ENCODE peak calls at places on chromosomes 7 and 10, in five cellular contexts. One of them, this sample, is unnamed.

GRCh38 chr7:90833443-90833842 is 237.3 kb downstream of the CDK14 start:
- DNase-seq in heart left ventricle: no peak
- DNase-seq in neural progenitor cell: no peak
- DNase-seq in thyroid gland: no peak
- DNase-seq in upper lobe of right lung: no peak
- DNase-seq in this sample: no peak

GRCh38 chr7:141012044-141012685 is 2.6 kb downstream of the MRPS33 start:
- DNase-seq in heart left ventricle: peak
- DNase-seq in neural progenitor cell: peak
- DNase-seq in thyroid gland: peak
- DNase-seq in upper lobe of right lung: no peak
- DNase-seq in this sample: no peak

GRCh38 chr7:158390460-158390859 is 197.2 kb downstream of the PTPRN2 start:
- DNase-seq in heart left ventricle: no peak
- DNase-seq in neural progenitor cell: no peak
- DNase-seq in thyroid gland: no peak
- DNase-seq in upper lobe of right lung: no peak
- DNase-seq in this sample: no peak

GRCh38 chr7:29496355-29497020 is 67.1 kb upstream of the PRR15 start:
- DNase-seq in heart left ventricle: no peak
- DNase-seq in neural progenitor cell: no peak
- DNase-seq in thyroid gland: no peak
- DNase-seq in upper lobe of right lung: no peak
- DNase-seq in this sample: no peak

GRCh38 chr10:113894581-113894980 is 40.1 kb downstream of the NHLRC2 start:
- DNase-seq in heart left ventricle: no peak
- DNase-seq in neural progenitor cell: no peak
- DNase-seq in thyroid gland: no peak
- DNase-seq in upper lobe of right lung: no peak
- DNase-seq in this sample: no peak

GRCh38 chr7:74575083-74575803 is 82.3 kb upstream of the GTF2I start:
- DNase-seq in heart left ventricle: no peak
- DNase-seq in neural progenitor cell: no peak
- DNase-seq in thyroid gland: peak
- DNase-seq in upper lobe of right lung: peak
- DNase-seq in this sample: no peak

GRCh38 chr10:45452743-45453452 is 78.9 kb downstream of the ALOX5 start:
- DNase-seq in heart left ventricle: peak
- DNase-seq in neural progenitor cell: no peak
- DNase-seq in thyroid gland: no peak
- DNase-seq in upper lobe of right lung: no peak
- DNase-seq in this sample: no peak

GRCh38 chr7:103348452-103348851 is 1.0 kb downstream of the PSMC2 start:
- DNase-seq in heart left ventricle: no peak
- DNase-seq in neural progenitor cell: no peak
- DNase-seq in thyroid gland: no peak
- DNase-seq in upper lobe of right lung: no peak
- DNase-seq in this sample: no peak

GRCh38 chr10:70811881-70812280 is 3.9 kb upstream of the SGPL1 start:
- DNase-seq in heart left ventricle: no peak
- DNase-seq in neural progenitor cell: no peak
- DNase-seq in thyroid gland: no peak
- DNase-seq in upper lobe of right lung: no peak
- DNase-seq in this sample: no peak

GRCh38 chr10:107971411-107971810 is 806.9 kb upstream of the SORCS1 start:
- DNase-seq in heart left ventricle: no peak
- DNase-seq in neural progenitor cell: no peak
- DNase-seq in thyroid gland: no peak
- DNase-seq in upper lobe of right lung: no peak
- DNase-seq in this sample: no peak

GRCh38 chr10:72186633-72187330 is 29.0 kb upstream of the ANAPC16 start:
- DNase-seq in heart left ventricle: peak
- DNase-seq in neural progenitor cell: no peak
- DNase-seq in thyroid gland: no peak
- DNase-seq in upper lobe of right lung: no peak
- DNase-seq in this sample: no peak

GRCh38 chr7:37211097-37211496 is 237.6 kb downstream of the ELMO1 start:
- DNase-seq in heart left ventricle: peak
- DNase-seq in neural progenitor cell: no peak
- DNase-seq in thyroid gland: no peak
- DNase-seq in upper lobe of right lung: no peak
- DNase-seq in this sample: no peak

GRCh38 chr10:672992-673391 is 16.5 kb downstream of the DIP2C start:
- DNase-seq in heart left ventricle: no peak
- DNase-seq in neural progenitor cell: no peak
- DNase-seq in thyroid gland: no peak
- DNase-seq in upper lobe of right lung: no peak
- DNase-seq in this sample: no peak

GRCh38 chr10:23157691-23158369 is 34.3 kb upstream of the PTF1A start:
- DNase-seq in heart left ventricle: no peak
- DNase-seq in neural progenitor cell: peak
- DNase-seq in thyroid gland: peak
- DNase-seq in upper lobe of right lung: no peak
- DNase-seq in this sample: no peak

GRCh38 chr7:85736085-85736484 is 549.2 kb upstream of the SEMA3D start:
- DNase-seq in heart left ventricle: no peak
- DNase-seq in neural progenitor cell: no peak
- DNase-seq in thyroid gland: no peak
- DNase-seq in upper lobe of right lung: no peak
- DNase-seq in this sample: no peak

GRCh38 chr7:33872870-33873269 is 32.5 kb upstream of the BMPER start:
- DNase-seq in heart left ventricle: no peak
- DNase-seq in neural progenitor cell: no peak
- DNase-seq in thyroid gland: no peak
- DNase-seq in upper lobe of right lung: no peak
- DNase-seq in this sample: no peak

GRCh38 chr10:69025370-69025896 is 36.8 kb downstream of the KIFBP start:
- DNase-seq in heart left ventricle: no peak
- DNase-seq in neural progenitor cell: no peak
- DNase-seq in thyroid gland: no peak
- DNase-seq in upper lobe of right lung: no peak
- DNase-seq in this sample: no peak

GRCh38 chr10:99976886-99977391 is 32.8 kb downstream of the DNMBP start:
- DNase-seq in heart left ventricle: no peak
- DNase-seq in neural progenitor cell: no peak
- DNase-seq in thyroid gland: no peak
- DNase-seq in upper lobe of right lung: no peak
- DNase-seq in this sample: no peak

GRCh38 chr10:26557641-26558014 is 119.5 kb downstream of the APBB1IP start:
- DNase-seq in heart left ventricle: no peak
- DNase-seq in neural progenitor cell: no peak
- DNase-seq in thyroid gland: no peak
- DNase-seq in upper lobe of right lung: no peak
- DNase-seq in this sample: no peak

GRCh38 chr10:102714621-102715455 is at the start of gene SFXN2:
- DNase-seq in heart left ventricle: peak
- DNase-seq in neural progenitor cell: peak
- DNase-seq in thyroid gland: peak
- DNase-seq in upper lobe of right lung: peak
- DNase-seq in this sample: no peak

GRCh38 chr10:71218046-71218832 is 5.9 kb downstream of the UNC5B start:
- DNase-seq in heart left ventricle: peak
- DNase-seq in neural progenitor cell: no peak
- DNase-seq in thyroid gland: no peak
- DNase-seq in upper lobe of right lung: peak
- DNase-seq in this sample: no peak

GRCh38 chr7:1548438-1548831 is 7.6 kb downstream of the TMEM184A start:
- DNase-seq in heart left ventricle: no peak
- DNase-seq in neural progenitor cell: no peak
- DNase-seq in thyroid gland: no peak
- DNase-seq in upper lobe of right lung: no peak
- DNase-seq in this sample: peak

GRCh38 chr10:112735041-112735690 is 214.9 kb upstream of the TCF7L2 start:
- DNase-seq in heart left ventricle: no peak
- DNase-seq in neural progenitor cell: no peak
- DNase-seq in thyroid gland: no peak
- DNase-seq in upper lobe of right lung: no peak
- DNase-seq in this sample: no peak

GRCh38 chr10:91604936-91605534 is 27.8 kb downstream of the PPP1R3C start:
- DNase-seq in heart left ventricle: no peak
- DNase-seq in neural progenitor cell: no peak
- DNase-seq in thyroid gland: no peak
- DNase-seq in upper lobe of right lung: no peak
- DNase-seq in this sample: no peak

GRCh38 chr7:67659066-67659465 is 662.4 kb downstream of the TYW1 start:
- DNase-seq in heart left ventricle: no peak
- DNase-seq in neural progenitor cell: no peak
- DNase-seq in thyroid gland: no peak
- DNase-seq in upper lobe of right lung: no peak
- DNase-seq in this sample: no peak

GRCh38 chr10:94205370-94205930 is 157.3 kb downstream of the NOC3L start:
- DNase-seq in heart left ventricle: no peak
- DNase-seq in neural progenitor cell: no peak
- DNase-seq in thyroid gland: peak
- DNase-seq in upper lobe of right lung: no peak
- DNase-seq in this sample: no peak

GRCh38 chr10:4704034-4704545 is 121.9 kb upstream of the AKR1E2 start:
- DNase-seq in heart left ventricle: no peak
- DNase-seq in neural progenitor cell: no peak
- DNase-seq in thyroid gland: no peak
- DNase-seq in upper lobe of right lung: no peak
- DNase-seq in this sample: no peak

GRCh38 chr10:24952701-24953349 is 419 bp upstream of the PRTFDC1 start:
- DNase-seq in heart left ventricle: peak
- DNase-seq in neural progenitor cell: peak
- DNase-seq in thyroid gland: peak
- DNase-seq in upper lobe of right lung: peak
- DNase-seq in this sample: peak

GRCh38 chr7:36639826-36640225 is 84.5 kb downstream of the AOAH start:
- DNase-seq in heart left ventricle: no peak
- DNase-seq in neural progenitor cell: no peak
- DNase-seq in thyroid gland: peak
- DNase-seq in upper lobe of right lung: no peak
- DNase-seq in this sample: no peak

DNA sequence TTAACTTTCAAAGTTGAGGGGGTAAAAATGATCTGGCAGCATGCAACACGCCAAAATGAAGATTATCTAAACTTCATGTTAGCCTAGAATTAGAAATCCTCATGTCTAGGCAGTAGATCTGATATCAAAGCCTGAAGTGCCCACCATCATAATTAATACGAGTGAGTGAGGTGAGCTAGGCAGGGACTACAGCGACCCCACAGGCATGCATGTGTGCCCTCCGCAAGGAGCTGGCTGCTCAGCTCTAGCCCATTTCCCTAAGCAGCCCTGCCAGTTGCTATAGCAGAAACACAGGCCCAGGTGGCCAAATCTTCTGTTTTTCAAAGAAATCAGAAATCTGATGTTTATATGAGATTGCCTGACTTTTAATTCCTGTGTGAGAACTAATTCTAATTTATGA is 93.1 kb upstream of the IFRD1 start:
- DNase-seq in heart left ventricle: no peak
- DNase-seq in neural progenitor cell: peak
- DNase-seq in thyroid gland: no peak
- DNase-seq in upper lobe of right lung: no peak
- DNase-seq in this sample: no peak
- TF ChIP-seq CTCF in heart left ventricle: no peak
- TF ChIP-seq CTCF in neural progenitor cell: peak
- TF ChIP-seq CTCF in thyroid gland: no peak
- TF ChIP-seq CTCF in upper lobe of right lung: no peak
- TF ChIP-seq CTCF in this sample: no peak

GRCh38 chr7:87628780-87629569 is 777 bp downstream of the RUNDC3B start:
- DNase-seq in heart left ventricle: peak
- DNase-seq in neural progenitor cell: peak
- DNase-seq in thyroid gland: peak
- DNase-seq in upper lobe of right lung: peak
- DNase-seq in this sample: no peak
- H3K4me3 ChIP-seq in heart left ventricle: peak
- H3K4me3 ChIP-seq in neural progenitor cell: peak
- H3K4me3 ChIP-seq in thyroid gland: peak
- H3K4me3 ChIP-seq in upper lobe of right lung: peak
- H3K4me3 ChIP-seq in this sample: peak

GRCh38 chr7:28364082-28364481 is 48.2 kb upstream of the CREB5 start:
- DNase-seq in heart left ventricle: no peak
- DNase-seq in neural progenitor cell: no peak
- DNase-seq in thyroid gland: no peak
- DNase-seq in upper lobe of right lung: no peak
- DNase-seq in this sample: no peak
- H3K27ac ChIP-seq in heart left ventricle: no peak
- H3K27ac ChIP-seq in neural progenitor cell: no peak
- H3K27ac ChIP-seq in thyroid gland: no peak
- H3K27ac ChIP-seq in upper lobe of right lung: no peak
- H3K27ac ChIP-seq in this sample: no peak

GRCh38 chr7:121337398-121337797 is 8.6 kb downstream of the WNT16 start:
- DNase-seq in heart left ventricle: no peak
- DNase-seq in neural progenitor cell: no peak
- DNase-seq in thyroid gland: no peak
- DNase-seq in upper lobe of right lung: no peak
- DNase-seq in this sample: no peak
- TF ChIP-seq CTCF in heart left ventricle: peak
- TF ChIP-seq CTCF in neural progenitor cell: peak
- TF ChIP-seq CTCF in thyroid gland: no peak
- TF ChIP-seq CTCF in upper lobe of right lung: no peak
- TF ChIP-seq CTCF in this sample: no peak

GRCh38 chr7:55017841-55018240 is 976 bp upstream of the EGFR start:
- DNase-seq in heart left ventricle: no peak
- DNase-seq in neural progenitor cell: no peak
- DNase-seq in thyroid gland: peak
- DNase-seq in upper lobe of right lung: no peak
- DNase-seq in this sample: no peak
- H3K4me3 ChIP-seq in heart left ventricle: no peak
- H3K4me3 ChIP-seq in neural progenitor cell: peak
- H3K4me3 ChIP-seq in thyroid gland: peak
- H3K4me3 ChIP-seq in upper lobe of right lung: peak
- H3K4me3 ChIP-seq in this sample: peak

GRCh38 chr10:75283150-75284096 is 47.7 kb upstream of the COMTD1 start:
- DNase-seq in heart left ventricle: peak
- DNase-seq in neural progenitor cell: peak
- DNase-seq in thyroid gland: peak
- DNase-seq in upper lobe of right lung: no peak
- DNase-seq in this sample: no peak
- H3K27ac ChIP-seq in heart left ventricle: peak
- H3K27ac ChIP-seq in neural progenitor cell: no peak
- H3K27ac ChIP-seq in thyroid gland: no peak
- H3K27ac ChIP-seq in upper lobe of right lung: peak
- H3K27ac ChIP-seq in this sample: peak

GRCh38 chr7:148571381-148571780 is 19.2 kb upstream of the C7orf33 start:
- DNase-seq in heart left ventricle: no peak
- DNase-seq in neural progenitor cell: no peak
- DNase-seq in thyroid gland: no peak
- DNase-seq in upper lobe of right lung: no peak
- DNase-seq in this sample: no peak

GRCh38 chr7:148572067-148572522 is 18.5 kb upstream of the C7orf33 start:
- DNase-seq in heart left ventricle: no peak
- DNase-seq in neural progenitor cell: no peak
- DNase-seq in thyroid gland: no peak
- DNase-seq in upper lobe of right lung: no peak
- DNase-seq in this sample: no peak

GRCh38 chr7:148581685-148582084 is 8.9 kb upstream of the C7orf33 start:
- DNase-seq in heart left ventricle: no peak
- DNase-seq in neural progenitor cell: no peak
- DNase-seq in thyroid gland: no peak
- DNase-seq in upper lobe of right lung: no peak
- DNase-seq in this sample: no peak

GRCh38 chr7:148575640-148576411 is 14.7 kb upstream of the C7orf33 start:
- DNase-seq in heart left ventricle: peak
- DNase-seq in neural progenitor cell: peak
- DNase-seq in thyroid gland: peak
- DNase-seq in upper lobe of right lung: peak
- DNase-seq in this sample: no peak
- TF ChIP-seq CTCF in heart left ventricle: peak
- TF ChIP-seq CTCF in neural progenitor cell: peak
- TF ChIP-seq CTCF in thyroid gland: peak
- TF ChIP-seq CTCF in upper lobe of right lung: peak
- TF ChIP-seq CTCF in this sample: peak

This sample was measured in coronary artery.